ENCODE peak calls at places on chromosomes 7 and 10, in nine cellular contexts. One of them, this sample, is unnamed.

GRCh38 chr10:124291009-124291671 is 127.6 kb downstream of the OAT start:
- DNase-seq in AG04450: no peak
- DNase-seq in breast epithelium: peak
- DNase-seq in astrocyte: peak
- DNase-seq in cardiac muscle cell: no peak
- DNase-seq in right atrium auricular region: no peak
- DNase-seq in ascending aorta: no peak
- DNase-seq in neuronal stem cell: no peak
- DNase-seq in A549: no peak
- DNase-seq in this sample: no peak

GRCh38 chr10:89327803-89328441 is at the start of gene IFIT3:
- DNase-seq in A549: peak
- DNase-seq in right atrium auricular region: peak
- DNase-seq in astrocyte: peak
- DNase-seq in AG04450: peak
- DNase-seq in cardiac muscle cell: peak
- DNase-seq in ascending aorta: no peak
- DNase-seq in breast epithelium: no peak
- DNase-seq in neuronal stem cell: no peak
- DNase-seq in this sample: peak

GRCh38 chr10:7351905-7352304 is 58.9 kb downstream of the SFMBT2 start:
- DNase-seq in astrocyte: no peak
- DNase-seq in breast epithelium: no peak
- DNase-seq in cardiac muscle cell: no peak
- DNase-seq in AG04450: no peak
- DNase-seq in A549: no peak
- DNase-seq in right atrium auricular region: no peak
- DNase-seq in neuronal stem cell: no peak
- DNase-seq in ascending aorta: no peak
- DNase-seq in this sample: no peak

GRCh38 chr10:71262027-71262426 is 49.7 kb downstream of the UNC5B start:
- DNase-seq in breast epithelium: no peak
- DNase-seq in astrocyte: no peak
- DNase-seq in AG04450: no peak
- DNase-seq in A549: no peak
- DNase-seq in ascending aorta: no peak
- DNase-seq in right atrium auricular region: no peak
- DNase-seq in neuronal stem cell: no peak
- DNase-seq in cardiac muscle cell: peak
- DNase-seq in this sample: no peak

GRCh38 chr7:38318803-38319416 is 45.5 kb upstream of the TARP start:
- DNase-seq in cardiac muscle cell: peak
- DNase-seq in A549: peak
- DNase-seq in astrocyte: peak
- DNase-seq in ascending aorta: no peak
- DNase-seq in AG04450: peak
- DNase-seq in right atrium auricular region: no peak
- DNase-seq in neuronal stem cell: peak
- DNase-seq in breast epithelium: no peak
- DNase-seq in this sample: peak

GRCh38 chr7:104629393-104629792 is 301.0 kb downstream of the LHFPL3 start:
- DNase-seq in breast epithelium: no peak
- DNase-seq in AG04450: no peak
- DNase-seq in neuronal stem cell: no peak
- DNase-seq in ascending aorta: no peak
- DNase-seq in cardiac muscle cell: no peak
- DNase-seq in A549: no peak
- DNase-seq in astrocyte: no peak
- DNase-seq in right atrium auricular region: no peak
- DNase-seq in this sample: no peak

GRCh38 chr7:38105874-38106483 is 72.1 kb upstream of the STARD3NL start:
- DNase-seq in breast epithelium: no peak
- DNase-seq in A549: peak
- DNase-seq in neuronal stem cell: peak
- DNase-seq in ascending aorta: no peak
- DNase-seq in AG04450: peak
- DNase-seq in astrocyte: peak
- DNase-seq in cardiac muscle cell: peak
- DNase-seq in right atrium auricular region: no peak
- DNase-seq in this sample: peak

GRCh38 chr10:63129888-63130287 is 3.2 kb upstream of the NRBF2 start:
- DNase-seq in breast epithelium: no peak
- DNase-seq in right atrium auricular region: no peak
- DNase-seq in ascending aorta: no peak
- DNase-seq in AG04450: no peak
- DNase-seq in cardiac muscle cell: no peak
- DNase-seq in A549: no peak
- DNase-seq in astrocyte: peak
- DNase-seq in neuronal stem cell: no peak
- DNase-seq in this sample: no peak

DNA sequence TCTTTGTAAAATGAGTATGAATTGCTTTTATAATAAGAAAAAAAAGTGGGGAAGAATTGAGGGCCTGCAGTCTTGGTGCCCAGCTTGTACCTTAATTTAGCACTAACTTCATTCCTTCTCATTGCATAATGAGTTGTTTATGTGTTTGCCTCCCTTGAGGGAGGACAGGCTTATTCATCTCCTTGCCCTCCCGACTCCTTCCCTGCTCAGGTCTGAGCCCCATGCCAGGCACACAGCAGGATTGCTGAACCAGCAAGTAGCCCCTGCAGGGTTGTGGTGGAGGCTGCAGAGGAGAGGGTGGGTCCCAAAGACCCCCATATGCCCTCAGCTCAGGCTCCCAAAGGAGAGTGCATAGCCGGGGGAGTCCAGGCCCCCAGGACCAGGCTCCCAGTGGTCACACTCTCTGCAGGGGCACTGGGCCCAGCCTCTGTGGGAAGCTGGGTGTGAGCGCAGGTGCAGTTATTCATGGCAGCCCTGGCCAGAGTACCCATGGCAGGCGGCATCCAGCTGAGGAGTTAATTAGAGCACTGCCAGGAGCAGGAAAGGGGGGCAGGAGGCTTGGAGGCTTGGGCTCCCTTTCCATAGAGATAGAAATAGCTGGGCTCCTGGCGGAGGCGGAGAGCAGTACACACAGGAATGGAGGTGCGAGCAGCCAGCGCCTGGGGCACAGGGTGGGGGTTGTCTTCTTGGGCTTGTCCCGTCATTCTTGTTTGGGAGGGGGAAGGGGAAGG is 28.2 kb upstream of the GOLGA7B start:
- DNase-seq in ascending aorta: no peak
- DNase-seq in neuronal stem cell: no peak
- DNase-seq in right atrium auricular region: no peak
- DNase-seq in astrocyte: no peak
- DNase-seq in A549: no peak
- DNase-seq in breast epithelium: no peak
- DNase-seq in AG04450: no peak
- DNase-seq in cardiac muscle cell: no peak
- DNase-seq in this sample: no peak
- H3K4me3 ChIP-seq in ascending aorta: no peak
- H3K4me3 ChIP-seq in neuronal stem cell: no peak
- H3K4me3 ChIP-seq in right atrium auricular region: no peak
- H3K4me3 ChIP-seq in astrocyte: no peak
- H3K4me3 ChIP-seq in A549: no peak
- H3K4me3 ChIP-seq in breast epithelium: no peak
- H3K4me3 ChIP-seq in AG04450: no peak
- H3K4me3 ChIP-seq in cardiac muscle cell: no peak
- H3K4me3 ChIP-seq in this sample: no peak

GRCh38 chr7:123157606-123158005 is 42.2 kb downstream of the SLC13A1 start:
- DNase-seq in A549: no peak
- DNase-seq in AG04450: no peak
- DNase-seq in cardiac muscle cell: no peak
- DNase-seq in breast epithelium: no peak
- DNase-seq in neuronal stem cell: no peak
- DNase-seq in ascending aorta: no peak
- DNase-seq in astrocyte: no peak
- DNase-seq in right atrium auricular region: no peak
- DNase-seq in this sample: no peak

GRCh38 chr7:123148813-123149212 is 51.0 kb downstream of the SLC13A1 start:
- DNase-seq in A549: no peak
- DNase-seq in astrocyte: no peak
- DNase-seq in breast epithelium: no peak
- DNase-seq in neuronal stem cell: no peak
- DNase-seq in AG04450: no peak
- DNase-seq in cardiac muscle cell: no peak
- DNase-seq in ascending aorta: no peak
- DNase-seq in right atrium auricular region: no peak
- DNase-seq in this sample: no peak

GRCh38 chr7:123155571-123155970 is 44.2 kb downstream of the SLC13A1 start:
- DNase-seq in cardiac muscle cell: no peak
- DNase-seq in right atrium auricular region: no peak
- DNase-seq in astrocyte: no peak
- DNase-seq in neuronal stem cell: no peak
- DNase-seq in ascending aorta: no peak
- DNase-seq in breast epithelium: no peak
- DNase-seq in A549: no peak
- DNase-seq in AG04450: no peak
- DNase-seq in this sample: no peak

GRCh38 chr7:123151443-123151842 is 48.3 kb downstream of the SLC13A1 start:
- DNase-seq in breast epithelium: no peak
- DNase-seq in A549: no peak
- DNase-seq in neuronal stem cell: no peak
- DNase-seq in ascending aorta: no peak
- DNase-seq in cardiac muscle cell: no peak
- DNase-seq in right atrium auricular region: no peak
- DNase-seq in astrocyte: no peak
- DNase-seq in AG04450: no peak
- DNase-seq in this sample: no peak

DNA sequence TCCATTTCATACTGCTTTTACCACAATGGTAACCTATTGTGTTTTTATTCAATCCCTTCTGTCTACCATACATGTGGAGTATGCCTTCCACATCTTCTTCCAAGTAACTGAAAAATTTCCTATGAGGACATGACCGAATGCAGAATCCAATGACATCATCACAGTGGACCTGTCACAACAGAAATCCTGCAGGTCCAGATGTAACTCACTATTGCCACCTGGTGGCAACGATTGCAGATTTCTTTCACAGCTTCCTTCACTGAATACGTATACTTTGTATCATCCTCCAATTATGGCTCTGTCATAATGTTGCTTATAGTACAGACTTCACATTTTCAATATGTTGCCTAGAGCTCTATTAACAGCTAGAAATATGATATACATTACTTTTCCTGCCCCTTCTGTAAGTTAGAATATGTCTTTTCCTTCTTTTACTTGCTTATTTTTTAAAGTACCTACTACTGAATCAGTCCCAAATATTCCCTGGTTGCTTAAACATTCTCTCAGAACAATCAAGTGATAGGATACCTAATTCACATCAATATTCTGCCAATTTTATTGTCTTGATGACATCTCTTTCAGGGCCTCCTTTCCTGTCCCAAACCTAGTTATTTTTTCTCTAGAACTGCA is 45.4 kb downstream of the SLC13A1 start:
- DNase-seq in right atrium auricular region: peak
- DNase-seq in cardiac muscle cell: peak
- DNase-seq in A549: peak
- DNase-seq in AG04450: peak
- DNase-seq in breast epithelium: peak
- DNase-seq in ascending aorta: no peak
- DNase-seq in neuronal stem cell: peak
- DNase-seq in astrocyte: peak
- DNase-seq in this sample: peak
- H3K4me3 ChIP-seq in right atrium auricular region: no peak
- H3K4me3 ChIP-seq in cardiac muscle cell: no peak
- H3K4me3 ChIP-seq in A549: no peak
- H3K4me3 ChIP-seq in AG04450: no peak
- H3K4me3 ChIP-seq in breast epithelium: no peak
- H3K4me3 ChIP-seq in ascending aorta: no peak
- H3K4me3 ChIP-seq in neuronal stem cell: no peak
- H3K4me3 ChIP-seq in astrocyte: no peak
- H3K4me3 ChIP-seq in this sample: no peak

DNA sequence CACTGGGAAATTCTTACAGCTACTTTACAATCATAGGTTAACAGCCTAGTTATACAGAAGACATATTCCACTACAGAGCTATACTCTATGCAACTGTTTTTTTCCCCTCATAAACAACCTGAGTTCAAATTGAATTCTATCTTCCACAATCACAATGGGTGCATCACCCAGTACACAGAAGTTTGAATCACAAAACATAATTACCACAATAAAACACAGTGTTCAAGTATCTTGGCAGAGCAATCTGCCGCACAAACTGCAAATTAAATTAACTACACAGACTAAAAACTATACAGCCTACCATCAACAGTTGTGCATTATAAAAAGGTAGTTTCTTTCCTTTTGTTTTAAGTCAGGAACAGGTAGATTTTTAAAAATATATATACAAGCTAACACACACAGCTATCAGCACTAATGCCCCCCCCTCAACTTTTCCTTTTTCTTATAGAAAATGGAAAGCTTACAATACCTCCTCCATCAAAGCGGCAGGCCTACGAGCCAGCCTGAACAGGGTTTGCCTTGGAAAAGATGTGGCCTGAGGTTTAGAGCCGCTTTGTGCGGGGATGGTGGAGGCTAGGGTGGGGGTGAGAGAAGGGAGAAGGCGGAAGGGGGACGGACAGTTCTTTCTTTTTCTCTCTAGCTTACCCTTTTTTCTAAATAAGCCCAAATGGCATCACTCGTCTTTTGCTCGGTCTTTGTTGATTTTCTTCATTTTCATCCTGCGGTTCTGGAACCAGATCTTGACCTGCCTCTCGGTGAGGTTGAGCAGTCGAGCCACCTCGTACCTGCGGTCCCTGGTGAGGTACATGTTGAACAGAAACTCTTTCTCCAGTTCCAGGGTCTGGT is 2.2 kb downstream of the HOXA9 start:
- DNase-seq in astrocyte: no peak
- DNase-seq in breast epithelium: no peak
- DNase-seq in ascending aorta: no peak
- DNase-seq in neuronal stem cell: no peak
- DNase-seq in A549: no peak
- DNase-seq in right atrium auricular region: no peak
- DNase-seq in cardiac muscle cell: no peak
- DNase-seq in AG04450: no peak
- DNase-seq in this sample: no peak
- H3K4me3 ChIP-seq in astrocyte: no peak
- H3K4me3 ChIP-seq in breast epithelium: peak
- H3K4me3 ChIP-seq in ascending aorta: no peak
- H3K4me3 ChIP-seq in neuronal stem cell: no peak
- H3K4me3 ChIP-seq in A549: no peak
- H3K4me3 ChIP-seq in right atrium auricular region: no peak
- H3K4me3 ChIP-seq in cardiac muscle cell: no peak
- H3K4me3 ChIP-seq in AG04450: no peak
- H3K4me3 ChIP-seq in this sample: no peak

GRCh38 chr10:69090687-69091450 is 3.0 kb downstream of the SRGN start:
- DNase-seq in ascending aorta: no peak
- DNase-seq in breast epithelium: no peak
- DNase-seq in AG04450: no peak
- DNase-seq in cardiac muscle cell: no peak
- DNase-seq in A549: no peak
- DNase-seq in neuronal stem cell: no peak
- DNase-seq in right atrium auricular region: no peak
- DNase-seq in astrocyte: no peak
- DNase-seq in this sample: no peak

GRCh38 chr10:69087600-69088470 is at the start of gene SRGN:
- DNase-seq in astrocyte: peak
- DNase-seq in right atrium auricular region: peak
- DNase-seq in ascending aorta: peak
- DNase-seq in AG04450: peak
- DNase-seq in A549: peak
- DNase-seq in neuronal stem cell: no peak
- DNase-seq in cardiac muscle cell: no peak
- DNase-seq in breast epithelium: no peak
- DNase-seq in this sample: peak

GRCh38 chr10:69089638-69090599 is 2.0 kb downstream of the SRGN start:
- DNase-seq in AG04450: no peak
- DNase-seq in A549: no peak
- DNase-seq in cardiac muscle cell: no peak
- DNase-seq in neuronal stem cell: no peak
- DNase-seq in breast epithelium: no peak
- DNase-seq in ascending aorta: no peak
- DNase-seq in astrocyte: peak
- DNase-seq in right atrium auricular region: no peak
- DNase-seq in this sample: peak

GRCh38 chr10:69088471-69088769 is 517 bp downstream of the SRGN start:
- DNase-seq in right atrium auricular region: no peak
- DNase-seq in breast epithelium: no peak
- DNase-seq in A549: no peak
- DNase-seq in AG04450: no peak
- DNase-seq in cardiac muscle cell: no peak
- DNase-seq in ascending aorta: no peak
- DNase-seq in neuronal stem cell: no peak
- DNase-seq in astrocyte: no peak
- DNase-seq in this sample: no peak

GRCh38 chr10:69088801-69089501 is 1.0 kb downstream of the SRGN start:
- DNase-seq in A549: peak
- DNase-seq in right atrium auricular region: no peak
- DNase-seq in astrocyte: peak
- DNase-seq in AG04450: no peak
- DNase-seq in cardiac muscle cell: no peak
- DNase-seq in breast epithelium: no peak
- DNase-seq in neuronal stem cell: no peak
- DNase-seq in ascending aorta: no peak
- DNase-seq in this sample: peak
- H3K4me3 ChIP-seq in A549: peak
- H3K4me3 ChIP-seq in right atrium auricular region: peak
- H3K4me3 ChIP-seq in astrocyte: peak
- H3K4me3 ChIP-seq in AG04450: peak
- H3K4me3 ChIP-seq in cardiac muscle cell: no peak
- H3K4me3 ChIP-seq in breast epithelium: peak
- H3K4me3 ChIP-seq in neuronal stem cell: no peak
- H3K4me3 ChIP-seq in ascending aorta: peak
- H3K4me3 ChIP-seq in this sample: peak

This sample was measured in K562.